ENCODE peak calls at places on chromosomes 6 and 20, in five cellular contexts. One of them, this sample, is unnamed.

GRCh38 chr6:136235233-136235564 is 14.9 kb downstream of the MTFR2 start:
- DNase-seq in uterus: no peak
- DNase-seq in A549: no peak
- DNase-seq in breast epithelium: no peak
- DNase-seq in prostate gland: no peak
- DNase-seq in this sample: no peak

GRCh38 chr6:79574636-79575035 is 37.4 kb upstream of the LCA5 start:
- DNase-seq in uterus: no peak
- DNase-seq in A549: no peak
- DNase-seq in breast epithelium: no peak
- DNase-seq in prostate gland: no peak
- DNase-seq in this sample: no peak

GRCh38 chr20:37295595-37295994 is 6.1 kb downstream of the MANBAL start:
- DNase-seq in uterus: no peak
- DNase-seq in A549: peak; percentile 25
- DNase-seq in breast epithelium: no peak
- DNase-seq in prostate gland: peak; percentile 30
- DNase-seq in this sample: no peak

GRCh38 chr6:112203577-112204349 is 50.6 kb downstream of the LAMA4 start:
- DNase-seq in uterus: no peak
- DNase-seq in A549: peak; percentile 12
- DNase-seq in breast epithelium: no peak
- DNase-seq in prostate gland: no peak
- DNase-seq in this sample: no peak

GRCh38 chr6:150029276-150029675 is 3.9 kb upstream of the RAET1L start:
- DNase-seq in uterus: no peak
- DNase-seq in A549: no peak
- DNase-seq in breast epithelium: no peak
- DNase-seq in prostate gland: no peak
- DNase-seq in this sample: no peak

GRCh38 chr20:60013296-60014142 is 55.3 kb downstream of the CDH26 start:
- DNase-seq in uterus: no peak
- DNase-seq in A549: no peak
- DNase-seq in breast epithelium: no peak
- DNase-seq in prostate gland: no peak
- DNase-seq in this sample: no peak

GRCh38 chr6:88220493-88220892 is 54.3 kb upstream of the CNR1 start:
- DNase-seq in uterus: no peak
- DNase-seq in A549: no peak
- DNase-seq in breast epithelium: no peak
- DNase-seq in prostate gland: no peak
- DNase-seq in this sample: no peak

GRCh38 chr6:169212436-169212835 is 41.2 kb downstream of the THBS2 start:
- DNase-seq in uterus: no peak
- DNase-seq in A549: no peak
- DNase-seq in breast epithelium: no peak
- DNase-seq in prostate gland: no peak
- DNase-seq in this sample: no peak

GRCh38 chr6:15207923-15208322 is 37.9 kb upstream of the JARID2 start:
- DNase-seq in uterus: no peak
- DNase-seq in A549: no peak
- DNase-seq in breast epithelium: no peak
- DNase-seq in prostate gland: no peak
- DNase-seq in this sample: no peak

GRCh38 chr6:109450801-109451200 is 4.8 kb downstream of the MICAL1 start:
- DNase-seq in uterus: no peak
- DNase-seq in A549: no peak
- DNase-seq in breast epithelium: no peak
- DNase-seq in prostate gland: no peak
- DNase-seq in this sample: no peak

GRCh38 chr6:141675957-141676356 is 456.8 kb upstream of the GJE1 start:
- DNase-seq in uterus: no peak
- DNase-seq in A549: no peak
- DNase-seq in breast epithelium: no peak
- DNase-seq in prostate gland: no peak
- DNase-seq in this sample: no peak

GRCh38 chr20:53028337-53029007 is 56.3 kb downstream of the TSHZ2 start:
- DNase-seq in uterus: no peak
- DNase-seq in A549: no peak
- DNase-seq in breast epithelium: no peak
- DNase-seq in prostate gland: no peak
- DNase-seq in this sample: no peak

GRCh38 chr6:158211273-158212055 is 43.3 kb downstream of the GTF2H5 start:
- DNase-seq in uterus: no peak
- DNase-seq in A549: no peak
- DNase-seq in breast epithelium: no peak
- DNase-seq in prostate gland: no peak
- DNase-seq in this sample: no peak

GRCh38 chr6:44559486-44560270 is 172.2 kb downstream of the CDC5L start:
- DNase-seq in uterus: no peak
- DNase-seq in A549: no peak
- DNase-seq in breast epithelium: no peak
- DNase-seq in prostate gland: no peak
- DNase-seq in this sample: no peak

GRCh38 chr20:7959484-7959883 is 19.2 kb upstream of the HAO1 start:
- DNase-seq in uterus: no peak
- DNase-seq in A549: no peak
- DNase-seq in breast epithelium: no peak
- DNase-seq in prostate gland: no peak
- DNase-seq in this sample: no peak

GRCh38 chr6:100078509-100078908 is 84.5 kb upstream of the MCHR2 start:
- DNase-seq in uterus: no peak
- DNase-seq in A549: no peak
- DNase-seq in breast epithelium: no peak
- DNase-seq in prostate gland: no peak
- DNase-seq in this sample: no peak

GRCh38 chr6:117265425-117266266 is at the start of gene VGLL2:
- DNase-seq in uterus: no peak
- DNase-seq in A549: peak; percentile 16
- DNase-seq in breast epithelium: no peak
- DNase-seq in prostate gland: no peak
- DNase-seq in this sample: peak; percentile 65

GRCh38 chr6:10558575-10558974 is 37.4 kb downstream of the GCNT2 start:
- DNase-seq in uterus: no peak
- DNase-seq in A549: no peak
- DNase-seq in breast epithelium: peak; percentile 24
- DNase-seq in prostate gland: peak; percentile 16
- DNase-seq in this sample: peak; percentile 71

GRCh38 chr6:158503222-158503621 is 56.7 kb upstream of the TMEM181 start:
- DNase-seq in uterus: no peak
- DNase-seq in A549: no peak
- DNase-seq in breast epithelium: no peak
- DNase-seq in prostate gland: no peak
- DNase-seq in this sample: no peak

GRCh38 chr20:61280217-61280980 is 28.3 kb downstream of the CDH4 start:
- DNase-seq in uterus: no peak
- DNase-seq in A549: no peak
- DNase-seq in breast epithelium: no peak
- DNase-seq in prostate gland: no peak
- DNase-seq in this sample: no peak

GRCh38 chr20:36563415-36563814 is 10.0 kb upstream of the TGIF2 start:
- DNase-seq in uterus: no peak
- DNase-seq in A549: no peak
- DNase-seq in breast epithelium: no peak
- DNase-seq in prostate gland: no peak
- DNase-seq in this sample: no peak

GRCh38 chr20:8130840-8131526 is 1.1 kb upstream of the PLCB1 start:
- DNase-seq in uterus: no peak
- DNase-seq in A549: no peak
- DNase-seq in breast epithelium: no peak
- DNase-seq in prostate gland: no peak
- DNase-seq in this sample: no peak

GRCh38 chr6:162871966-162872365 is 144.2 kb downstream of the PACRG start:
- DNase-seq in uterus: no peak
- DNase-seq in A549: no peak
- DNase-seq in breast epithelium: no peak
- DNase-seq in prostate gland: no peak
- DNase-seq in this sample: no peak

GRCh38 chr6:39378175-39378889 is 55.8 kb upstream of the KCNK16 start:
- DNase-seq in uterus: no peak
- DNase-seq in A549: no peak
- DNase-seq in breast epithelium: no peak
- DNase-seq in prostate gland: no peak
- DNase-seq in this sample: no peak

GRCh38 chr6:162942860-162943259 is 215.1 kb downstream of the PACRG start:
- DNase-seq in uterus: no peak
- DNase-seq in A549: no peak
- DNase-seq in breast epithelium: no peak
- DNase-seq in prostate gland: no peak
- DNase-seq in this sample: no peak

GRCh38 chr6:36735110-36735971 is 37.7 kb downstream of the RAB44 start:
- DNase-seq in uterus: peak; percentile 82
- DNase-seq in A549: no peak
- DNase-seq in breast epithelium: peak; percentile 59
- DNase-seq in prostate gland: peak; percentile 75
- DNase-seq in this sample: peak; percentile 94

GRCh38 chr20:50317644-50318043 is 127.0 kb downstream of the CEBPB start:
- DNase-seq in uterus: no peak
- DNase-seq in A549: no peak
- DNase-seq in breast epithelium: peak; percentile 17
- DNase-seq in prostate gland: no peak
- DNase-seq in this sample: peak; percentile 61

GRCh38 chr6:52575490-52575868 is 1.4 kb downstream of the TRAM2 start:
- DNase-seq in uterus: no peak
- DNase-seq in A549: no peak
- DNase-seq in breast epithelium: no peak
- DNase-seq in prostate gland: no peak
- DNase-seq in this sample: no peak

GRCh38 chr6:52577778-52578473 is 1.1 kb upstream of the TRAM2 start:
- DNase-seq in uterus: no peak
- DNase-seq in A549: no peak
- DNase-seq in breast epithelium: no peak
- DNase-seq in prostate gland: no peak
- DNase-seq in this sample: no peak

GRCh38 chr6:52576054-52576391 is 837 bp downstream of the TRAM2 start:
- DNase-seq in uterus: no peak
- DNase-seq in A549: no peak
- DNase-seq in breast epithelium: no peak
- DNase-seq in prostate gland: no peak
- DNase-seq in this sample: peak; percentile 82

GRCh38 chr6:52577022-52577777 is at the start of gene TRAM2:
- DNase-seq in uterus: peak; percentile 84
- DNase-seq in A549: peak; percentile 40
- DNase-seq in breast epithelium: peak; percentile 57
- DNase-seq in prostate gland: peak; percentile 74
- DNase-seq in this sample: peak; percentile 92

GRCh38 chr6:52576392-52577021 is 353 bp downstream of the TRAM2 start:
- DNase-seq in uterus: peak; percentile 70
- DNase-seq in A549: peak; percentile 67
- DNase-seq in breast epithelium: peak; percentile 30
- DNase-seq in prostate gland: no peak
- DNase-seq in this sample: peak; percentile 86
- TF ChIP-seq POLR2A in uterus: peak; percentile 55
- TF ChIP-seq POLR2A in A549: peak; percentile 47
- TF ChIP-seq POLR2A in breast epithelium: no peak
- TF ChIP-seq POLR2A in prostate gland: no peak
- TF ChIP-seq POLR2A in this sample: peak; percentile 15

DNA sequence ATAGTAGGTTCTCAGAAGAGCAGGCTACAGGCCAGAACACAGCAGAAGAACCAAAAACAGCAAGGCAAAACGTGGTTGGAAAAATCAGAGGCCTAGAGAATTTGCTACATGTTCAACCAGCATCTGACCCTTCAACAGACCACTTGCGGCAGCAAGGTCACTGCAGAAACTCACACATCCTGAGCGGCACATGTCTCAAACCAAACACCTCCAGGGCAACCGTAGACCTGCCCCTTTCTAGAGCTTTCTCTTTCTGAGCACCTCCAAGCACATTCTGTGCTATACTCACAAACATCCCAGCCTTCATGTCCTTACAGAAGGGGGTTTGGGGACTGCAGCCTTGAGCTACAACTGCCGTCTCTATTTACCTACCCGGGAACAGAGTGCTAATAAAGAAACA is 52.6 kb downstream of the GFOD1 start:
- DNase-seq in uterus: no peak
- DNase-seq in A549: no peak
- DNase-seq in breast epithelium: no peak
- DNase-seq in prostate gland: no peak
- DNase-seq in this sample: no peak
- H3K27ac ChIP-seq in uterus: no peak overlapping the region
- H3K27ac ChIP-seq in A549: no peak overlapping the region
- H3K27ac ChIP-seq in breast epithelium: no peak overlapping the region
- H3K27ac ChIP-seq in prostate gland: no peak overlapping the region
- H3K27ac ChIP-seq in this sample: no peak overlapping the region

GRCh38 chr6:107847844-107848802 is 24.0 kb upstream of the SCML4 start:
- DNase-seq in uterus: peak; percentile 79
- DNase-seq in A549: peak; percentile 69
- DNase-seq in breast epithelium: peak; percentile 75
- DNase-seq in prostate gland: peak; percentile 73
- DNase-seq in this sample: peak; percentile 91
- TF ChIP-seq POLR2A in uterus: no peak
- TF ChIP-seq POLR2A in A549: peak; percentile 29
- TF ChIP-seq POLR2A in breast epithelium: no peak
- TF ChIP-seq POLR2A in prostate gland: no peak
- TF ChIP-seq POLR2A in this sample: no peak

GRCh38 chr20:43737925-43738324 is 11.1 kb upstream of the GTSF1L start:
- DNase-seq in uterus: no peak
- DNase-seq in A549: no peak
- DNase-seq in breast epithelium: no peak
- DNase-seq in prostate gland: no peak
- DNase-seq in this sample: no peak

GRCh38 chr20:43740642-43741041 is 13.8 kb upstream of the GTSF1L start:
- DNase-seq in uterus: no peak
- DNase-seq in A549: no peak
- DNase-seq in breast epithelium: no peak
- DNase-seq in prostate gland: no peak
- DNase-seq in this sample: no peak

GRCh38 chr20:43744121-43744520 is 17.3 kb upstream of the GTSF1L start:
- DNase-seq in uterus: no peak
- DNase-seq in A549: no peak
- DNase-seq in breast epithelium: no peak
- DNase-seq in prostate gland: no peak
- DNase-seq in this sample: no peak

GRCh38 chr20:43736588-43737091 is 9.8 kb upstream of the GTSF1L start:
- DNase-seq in uterus: no peak
- DNase-seq in A549: no peak
- DNase-seq in breast epithelium: no peak
- DNase-seq in prostate gland: no peak
- DNase-seq in this sample: no peak

DNA sequence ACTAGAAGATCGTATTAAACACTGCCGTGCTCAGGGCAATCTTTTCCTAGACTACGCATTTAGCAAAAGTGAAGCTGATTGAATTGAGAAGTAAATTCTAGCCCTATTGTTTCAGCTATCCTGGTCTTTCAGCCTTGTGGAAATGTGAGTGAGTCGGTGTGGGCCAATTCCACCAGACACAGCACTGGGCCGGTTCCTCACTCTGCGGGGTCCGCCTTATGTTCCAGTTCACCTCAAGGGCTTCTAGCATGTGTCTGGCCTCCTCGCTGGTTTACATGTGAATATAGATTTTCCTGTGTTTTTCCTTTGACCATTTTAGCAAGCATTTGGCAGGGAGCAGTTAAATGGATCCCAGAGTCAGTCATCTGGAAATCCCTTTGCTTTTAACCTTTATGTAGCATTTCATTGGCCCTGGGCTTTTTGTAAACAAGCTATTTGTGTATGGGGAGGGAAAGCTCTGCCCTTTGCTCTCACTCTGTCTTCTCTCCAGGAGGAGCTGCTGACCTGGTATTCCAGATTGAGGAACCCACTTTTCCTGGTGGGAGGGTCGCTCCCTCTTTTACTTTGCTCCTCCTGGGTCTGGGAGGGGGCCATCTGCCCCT is 12.4 kb upstream of the GTSF1L start:
- DNase-seq in uterus: no peak
- DNase-seq in A549: no peak
- DNase-seq in breast epithelium: no peak
- DNase-seq in prostate gland: no peak
- DNase-seq in this sample: no peak
- H3K27ac ChIP-seq in uterus: no peak overlapping the region
- H3K27ac ChIP-seq in A549: no peak overlapping the region
- H3K27ac ChIP-seq in breast epithelium: no peak overlapping the region
- H3K27ac ChIP-seq in prostate gland: no peak overlapping the region
- H3K27ac ChIP-seq in this sample: no peak overlapping the region